ENCODE peak calls at places on chromosomes 11 and 22, in seven cellular contexts. I is OCI-LY7, T is heart left ventricle, B is heart right ventricle, F is ascending aorta, H is GM23248, C is neuronal stem cell. A is an unnamed sample.

GRCh38 chr22:38921126-38921525 is 36.3 kb upstream of the APOBEC3A start:
- DNase-seq in I (no peak), T (no peak), B (no peak), H (no peak), C (no peak), F (no peak), A (no peak)

GRCh38 chr11:77423624-77424023 is 50.3 kb downstream of the PAK1 start:
- DNase-seq in F (no peak), B (no peak), T (no peak), C (no peak), H (no peak), I (no peak), A (no peak)

GRCh38 chr22:36822581-36822980 is 5.7 kb upstream of the PVALB start:
- DNase-seq in C (no peak), F (no peak), I (no peak), T (no peak), H (no peak), B (no peak), A (no peak)

GRCh38 chr22:36194385-36194784 is 7.2 kb downstream of the APOL4 start:
- DNase-seq in T (no peak), H (no peak), B (no peak), F (no peak), I (no peak), C (no peak), A (no peak)

GRCh38 chr11:31680770-31681169 is 130.4 kb downstream of the PAX6 start:
- DNase-seq in I (no peak), T (no peak), C (no peak), F (no peak), B (no peak), H (no peak), A (no peak)

GRCh38 chr22:36731916-36732315 is 28.4 kb upstream of the CACNG2 start:
- DNase-seq in I (no peak), C (no peak), H (no peak), B (no peak), F (no peak), T (no peak), A (no peak)

GRCh38 chr22:38706885-38707180 is 1.1 kb downstream of the GTPBP1 start:
- DNase-seq in T (no peak), I (no peak), C (no peak), H (peak), F (no peak), B (no peak), A (no peak)

GRCh38 chr11:3880724-3881123 is 25.3 kb downstream of the STIM1 start:
- DNase-seq in F (no peak), H (peak), C (no peak), T (no peak), B (no peak), I (peak), A (no peak)

GRCh38 chr11:42234381-42235035 is 775.1 kb upstream of the LRRC4C start:
- DNase-seq in F (no peak), T (no peak), H (peak), B (no peak), C (no peak), I (no peak), A (no peak)

GRCh38 chr11:102457865-102458264 is 5.3 kb upstream of the TMEM123 start:
- DNase-seq in H (no peak), I (no peak), T (no peak), C (no peak), F (no peak), B (no peak), A (no peak)

GRCh38 chr11:64541131-64541530 is 49.9 kb upstream of the SLC22A12 start:
- DNase-seq in B (no peak), F (no peak), T (no peak), H (no peak), I (no peak), C (no peak), A (no peak)

GRCh38 chr22:17119481-17120202 is 1.5 kb downstream of the TMEM121B start:
- DNase-seq in H (peak), B (peak), C (no peak), T (no peak), F (no peak), I (no peak), A (no peak)

GRCh38 chr11:45662665-45663485 is 2.5 kb downstream of the CHST1 start:
- DNase-seq in C (no peak), F (no peak), I (no peak), H (peak), T (no peak), B (no peak), A (no peak)

GRCh38 chr11:35200811-35201341 is 61.9 kb downstream of the CD44 start:
- DNase-seq in C (no peak), F (no peak), I (no peak), B (no peak), H (no peak), T (no peak), A (no peak)

GRCh38 chr22:45812910-45813309 is 141.3 kb downstream of the ATXN10 start:
- DNase-seq in T (no peak), C (no peak), B (no peak), H (no peak), I (no peak), F (no peak), A (no peak)

GRCh38 chr22:41444360-41445170 is 2.0 kb downstream of the TOB2 start:
- DNase-seq in T (peak), B (peak), H (peak), C (peak), F (peak), I (peak), A (peak)

GRCh38 chr11:114026355-114026754 is 33.2 kb upstream of the ZBTB16 start:
- DNase-seq in H (peak), F (no peak), C (no peak), T (no peak), B (no peak), I (peak), A (no peak)

GRCh38 chr22:38862375-38863329 is 9.4 kb downstream of the CBX6 start:
- DNase-seq in I (no peak), T (peak), B (peak), F (no peak), H (no peak), C (no peak), A (no peak)

GRCh38 chr11:64729851-64730382 is 6.9 kb upstream of the NRXN2 start:
- DNase-seq in F (no peak), I (no peak), B (peak), H (peak), T (no peak), C (no peak), A (no peak)

GRCh38 chr11:113675003-113675471 is 31.1 kb downstream of the TMPRSS5 start:
- DNase-seq in H (peak), F (no peak), T (no peak), I (no peak), C (no peak), B (no peak), A (no peak)

GRCh38 chr22:42993651-42994275 is 21.2 kb downstream of the PACSIN2 start:
- DNase-seq in B (no peak), C (no peak), F (no peak), H (peak), T (no peak), I (no peak), A (no peak)

GRCh38 chr11:103978588-103979580 is 57.6 kb upstream of the DDI1 start:
- DNase-seq in T (no peak), F (no peak), C (no peak), B (no peak), I (no peak), H (no peak), A (no peak)

GRCh38 chr11:9906043-9906791 is 242.3 kb downstream of the SWAP70 start:
- DNase-seq in H (peak), B (no peak), T (no peak), F (no peak), I (no peak), C (no peak), A (no peak)

GRCh38 chr22:38317995-38318715 is 922 bp upstream of the CSNK1E start:
- DNase-seq in B (peak), I (no peak), F (peak), T (peak), H (peak), C (no peak), A (peak)

GRCh38 chr22:20508815-20509271 is 1.4 kb downstream of the MED15 start:
- DNase-seq in B (no peak), C (no peak), T (no peak), F (no peak), I (peak), H (peak), A (no peak)

GRCh38 chr22:20514658-20515406 is 7.4 kb downstream of the MED15 start:
- DNase-seq in B (no peak), H (peak), F (no peak), T (no peak), C (no peak), I (no peak), A (no peak)

GRCh38 chr22:20509344-20510047 is 2.1 kb downstream of the MED15 start:
- DNase-seq in T (peak), I (peak), F (peak), C (no peak), H (peak), B (peak), A (no peak)

GRCh38 chr22:20510811-20511577 is 3.6 kb downstream of the MED15 start:
- DNase-seq in T (no peak), B (no peak), I (no peak), C (no peak), F (no peak), H (peak), A (no peak)

DNA sequence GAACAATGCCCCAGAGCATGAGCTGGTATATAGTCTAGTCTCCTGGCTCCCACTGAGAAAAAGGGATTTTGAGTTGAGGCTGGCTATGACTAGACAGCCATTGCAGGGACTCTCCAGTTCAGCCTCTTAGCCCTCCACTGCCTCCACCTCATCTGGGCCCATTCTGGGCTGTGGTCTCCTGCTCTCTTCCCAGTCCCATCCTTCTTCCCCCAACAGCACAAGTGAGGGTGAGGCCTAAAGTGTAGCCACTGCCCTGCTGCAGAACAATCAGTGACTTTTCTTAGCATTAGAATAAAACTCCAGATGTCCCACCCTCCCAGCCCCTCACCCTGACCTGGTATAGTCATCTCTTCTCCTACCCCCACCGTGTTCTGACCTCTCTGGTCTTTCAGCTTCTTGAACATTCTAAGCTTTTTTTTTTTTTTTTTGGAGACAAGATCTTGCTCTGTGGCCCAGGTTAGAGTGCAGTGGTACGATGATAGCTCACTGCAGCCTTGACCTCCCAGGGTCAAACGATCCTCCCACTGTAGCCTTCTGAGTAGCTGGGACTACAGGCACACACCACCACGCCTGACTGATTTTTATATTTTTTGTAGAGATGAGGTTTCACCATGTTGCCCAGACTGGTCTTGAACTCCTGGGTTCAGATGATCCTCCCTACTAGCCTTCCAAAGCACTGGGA is 4.3 kb downstream of the MED15 start:
- DNase-seq in B (no peak), I (no peak), F (no peak), T (no peak), C (no peak), H (no peak), A (no peak)
- H3K4me3 ChIP-seq in B (no peak), I (no peak), F (no peak), T (no peak), C (no peak), H (no peak), A (no peak)

GRCh38 chr11:8587915-8588314 is 6.1 kb downstream of the STK33 start:
- DNase-seq in I (no peak), H (no peak), T (no peak), F (no peak), B (no peak), C (no peak), A (no peak)

GRCh38 chr11:8597182-8597581 is 3.2 kb upstream of the STK33 start:
- DNase-seq in C (no peak), B (no peak), T (no peak), F (no peak), H (peak), I (no peak), A (no peak)

GRCh38 chr11:8593935-8594909 is at the start of gene STK33:
- DNase-seq in H (peak), C (peak), B (peak), F (no peak), I (no peak), T (peak), A (no peak)

GRCh38 chr11:8596504-8597046 is 2.5 kb upstream of the STK33 start:
- DNase-seq in C (no peak), H (no peak), F (no peak), B (no peak), T (no peak), I (no peak), A (no peak)

DNA sequence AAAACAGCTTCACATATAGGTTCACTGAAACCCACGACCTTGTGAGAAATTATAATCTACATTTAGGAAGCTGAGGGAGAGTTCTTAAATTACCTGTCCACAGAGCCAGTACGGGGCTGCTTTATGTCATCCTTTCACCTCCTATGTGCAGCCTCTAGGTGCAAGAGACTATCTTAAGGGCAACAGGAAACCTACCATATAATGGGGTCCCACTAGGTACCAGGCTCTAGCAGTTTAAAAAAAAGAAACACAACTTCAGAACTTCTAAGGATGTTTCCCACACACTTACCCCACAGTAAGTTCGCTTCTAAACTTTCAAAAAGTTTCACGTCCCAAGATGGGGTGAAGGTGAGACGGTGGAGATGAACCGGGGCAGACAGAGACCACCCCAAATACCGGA is 573 bp downstream of the STK33 start:
- DNase-seq in H (no peak), T (no peak), C (no peak), F (no peak), I (no peak), B (no peak), A (no peak)
- H3K4me3 ChIP-seq in H (peak), T (peak), C (peak), F (peak), I (no peak), B (peak), A (peak)

GRCh38 chr11:96242191-96242845 is 100.7 kb downstream of the MAML2 start:
- DNase-seq in T (no peak), F (no peak), H (peak), C (no peak), B (no peak), I (peak), A (no peak)
- H3K4me3 ChIP-seq in T (no peak), F (peak), H (peak), C (peak), B (peak), I (no peak), A (no peak)

DNA sequence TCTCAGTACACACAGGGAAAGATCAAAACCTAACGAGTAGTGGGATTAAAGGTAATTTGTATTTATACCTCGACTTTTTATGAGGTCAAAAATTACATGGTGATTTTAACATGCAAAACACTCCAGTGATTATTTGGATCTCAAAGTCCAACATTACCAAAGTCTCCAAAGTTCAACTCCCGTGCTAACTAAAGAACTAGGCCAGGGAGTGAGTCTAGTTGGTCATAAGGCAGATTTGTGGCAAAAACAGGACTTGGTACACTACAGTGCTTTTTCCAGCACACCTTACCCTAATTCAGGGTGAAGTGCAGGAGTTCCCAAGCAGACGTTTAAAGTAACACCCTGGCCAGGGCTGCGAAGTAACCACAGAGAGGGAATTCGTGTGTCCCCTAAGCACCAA is 1.1 kb downstream of the PUS3 start:
- DNase-seq in C (no peak), B (no peak), H (no peak), F (no peak), T (no peak), I (no peak), A (no peak)
- H3K4me3 ChIP-seq in C (peak), B (no peak), H (peak), F (no peak), T (peak), I (no peak), A (no peak)

GRCh38 chr11:133776671-133777070 is 68.6 kb downstream of the SPATA19 start:
- DNase-seq in H (no peak), T (no peak), B (no peak), I (no peak), F (no peak), C (no peak), A (no peak)
- H3K4me3 ChIP-seq in H (no peak), T (no peak), B (no peak), I (no peak), F (no peak), C (no peak), A (no peak)

GRCh38 chr11:15074206-15075161 is 1.1 kb downstream of the CALCB start:
- DNase-seq in C (peak), B (peak), T (peak), I (peak), H (peak), F (peak), A (peak)
- H3K4me3 ChIP-seq in C (no peak), B (peak), T (peak), I (no peak), H (peak), F (peak), A (peak)

GRCh38 chr22:44574581-44575343 is 76.7 kb upstream of the RTL6 start:
- DNase-seq in B (no peak), F (no peak), I (no peak), C (no peak), H (no peak), T (no peak), A (no peak)
- H3K4me3 ChIP-seq in B (no peak), F (no peak), I (no peak), C (no peak), H (no peak), T (no peak), A (no peak)

DNA sequence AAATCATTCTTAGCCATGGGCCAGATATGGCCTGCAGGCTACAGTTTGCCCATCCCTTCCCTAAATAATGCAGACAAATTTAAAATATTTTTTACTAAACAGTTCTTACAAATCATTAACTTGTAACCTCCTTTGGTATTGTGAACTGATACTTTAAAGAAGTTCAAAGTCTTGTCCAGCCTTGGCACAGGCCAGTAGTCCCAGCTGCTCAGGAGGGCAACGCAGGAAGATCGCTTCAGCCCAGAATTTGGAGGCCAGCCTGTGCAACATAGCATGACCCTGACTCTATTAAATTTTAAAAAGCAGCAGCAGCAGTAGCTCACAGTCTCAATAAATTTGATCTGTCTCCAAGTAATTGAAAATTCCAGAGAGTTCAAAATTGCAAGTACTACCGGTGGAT is 83.7 kb upstream of the ARHGAP32 start:
- DNase-seq in I (no peak), F (no peak), B (no peak), H (no peak), C (no peak), T (no peak), A (no peak)
- H3K4me3 ChIP-seq in I (no peak), F (no peak), B (no peak), H (no peak), C (no peak), T (no peak), A (no peak)

GRCh38 chr11:61007383-61007970 is 36.0 kb downstream of the CD6 start:
- DNase-seq in I (no peak), H (peak), B (peak), T (no peak), F (no peak), C (no peak), A (no peak)
- H3K4me3 ChIP-seq in I (no peak), H (no peak), B (peak), T (peak), F (peak), C (no peak), A (peak)

A was measured in esophagus squamous epithelium.